ENCODE peak calls at places on chromosomes 4 and X, in six cellular contexts. One of them, this sample, is unnamed. For H3K9me3 and H3K4me1, the result is how much of the 10 kb centered on the place peaks cover.

GRCh38 chrX:129665916-129666644 is 11.3 kb upstream of the APLN start:
- DNase-seq in IMR-90: peak
- DNase-seq in A549: peak
- DNase-seq in colonic mucosa: no peak
- DNase-seq in CD4-positive, alpha-beta memory T cell: no peak
- DNase-seq in right atrium auricular region: no peak
- DNase-seq in this sample: no peak

GRCh38 chr4:14478504-14478903 is 523.8 kb upstream of the CPEB2 start:
- DNase-seq in IMR-90: no peak
- DNase-seq in CD4-positive, alpha-beta memory T cell: no peak
- DNase-seq in colonic mucosa: no peak
- DNase-seq in A549: no peak
- DNase-seq in right atrium auricular region: no peak
- DNase-seq in this sample: no peak

GRCh38 chr4:69650872-69651271 is 2.2 kb downstream of the UGT2A1 start:
- DNase-seq in CD4-positive, alpha-beta memory T cell: no peak
- DNase-seq in IMR-90: no peak
- DNase-seq in colonic mucosa: no peak
- DNase-seq in right atrium auricular region: no peak
- DNase-seq in A549: no peak
- DNase-seq in this sample: no peak

GRCh38 chrX:40095588-40096394 is 2.0 kb downstream of the BCOR start:
- DNase-seq in CD4-positive, alpha-beta memory T cell: peak
- DNase-seq in A549: no peak
- DNase-seq in colonic mucosa: no peak
- DNase-seq in right atrium auricular region: no peak
- DNase-seq in IMR-90: no peak
- DNase-seq in this sample: peak

GRCh38 chrX:39966186-39966585 is 131.6 kb downstream of the BCOR start:
- DNase-seq in IMR-90: peak
- DNase-seq in right atrium auricular region: no peak
- DNase-seq in CD4-positive, alpha-beta memory T cell: no peak
- DNase-seq in colonic mucosa: no peak
- DNase-seq in A549: no peak
- DNase-seq in this sample: no peak

GRCh38 chrX:123504047-123504446 is 228.8 kb downstream of the THOC2 start:
- DNase-seq in CD4-positive, alpha-beta memory T cell: no peak
- DNase-seq in IMR-90: peak
- DNase-seq in right atrium auricular region: no peak
- DNase-seq in A549: no peak
- DNase-seq in colonic mucosa: no peak
- DNase-seq in this sample: no peak

GRCh38 chr4:174716986-174717770 is 111.9 kb downstream of the GLRA3 start:
- DNase-seq in A549: no peak
- DNase-seq in CD4-positive, alpha-beta memory T cell: no peak
- DNase-seq in right atrium auricular region: no peak
- DNase-seq in colonic mucosa: no peak
- DNase-seq in IMR-90: no peak
- DNase-seq in this sample: no peak

GRCh38 chr4:8440491-8441311 is at the start of the genes ACOX3 and TRMT44:
- DNase-seq in colonic mucosa: peak
- DNase-seq in CD4-positive, alpha-beta memory T cell: peak
- DNase-seq in IMR-90: peak
- DNase-seq in right atrium auricular region: peak
- DNase-seq in A549: peak
- DNase-seq in this sample: peak

GRCh38 chr4:2798399-2799301 is 5.8 kb downstream of the SH3BP2 start:
- DNase-seq in CD4-positive, alpha-beta memory T cell: peak
- DNase-seq in A549: no peak
- DNase-seq in right atrium auricular region: no peak
- DNase-seq in IMR-90: no peak
- DNase-seq in colonic mucosa: peak
- DNase-seq in this sample: peak

GRCh38 chrX:24982306-24982965 is 33.3 kb downstream of the ARX start:
- DNase-seq in right atrium auricular region: no peak
- DNase-seq in colonic mucosa: no peak
- DNase-seq in A549: no peak
- DNase-seq in IMR-90: peak
- DNase-seq in CD4-positive, alpha-beta memory T cell: no peak
- DNase-seq in this sample: no peak

GRCh38 chrX:14017399-14017798 is 12.3 kb downstream of the GEMIN8 start:
- DNase-seq in colonic mucosa: no peak
- DNase-seq in CD4-positive, alpha-beta memory T cell: no peak
- DNase-seq in IMR-90: no peak
- DNase-seq in A549: no peak
- DNase-seq in right atrium auricular region: no peak
- DNase-seq in this sample: no peak

GRCh38 chrX:129037389-129037788 is 485.9 kb downstream of the SMARCA1 start:
- DNase-seq in right atrium auricular region: no peak
- DNase-seq in CD4-positive, alpha-beta memory T cell: no peak
- DNase-seq in colonic mucosa: no peak
- DNase-seq in IMR-90: no peak
- DNase-seq in A549: no peak
- DNase-seq in this sample: no peak

GRCh38 chrX:16148896-16149295 is 18.4 kb upstream of the MAGEB17 start:
- DNase-seq in CD4-positive, alpha-beta memory T cell: no peak
- DNase-seq in IMR-90: no peak
- DNase-seq in right atrium auricular region: no peak
- DNase-seq in A549: no peak
- DNase-seq in colonic mucosa: no peak
- DNase-seq in this sample: no peak

GRCh38 chr4:52052475-52052780 is 1.3 kb downstream of the SPATA18 start:
- DNase-seq in A549: no peak
- DNase-seq in colonic mucosa: no peak
- DNase-seq in CD4-positive, alpha-beta memory T cell: no peak
- DNase-seq in IMR-90: peak
- DNase-seq in right atrium auricular region: peak
- DNase-seq in this sample: peak

GRCh38 chr4:153207561-153207960 is 3.3 kb downstream of the TRIM2 start:
- DNase-seq in CD4-positive, alpha-beta memory T cell: no peak
- DNase-seq in right atrium auricular region: no peak
- DNase-seq in IMR-90: peak
- DNase-seq in A549: peak
- DNase-seq in colonic mucosa: peak
- DNase-seq in this sample: no peak

GRCh38 chr4:27684501-27685077 is 823.9 kb downstream of the STIM2 start:
- DNase-seq in IMR-90: peak
- DNase-seq in right atrium auricular region: no peak
- DNase-seq in A549: no peak
- DNase-seq in CD4-positive, alpha-beta memory T cell: no peak
- DNase-seq in colonic mucosa: peak
- DNase-seq in this sample: peak

GRCh38 chr4:141132689-141133145 is 552 bp downstream of the RNF150 start:
- DNase-seq in A549: peak
- DNase-seq in IMR-90: peak
- DNase-seq in CD4-positive, alpha-beta memory T cell: no peak
- DNase-seq in colonic mucosa: peak
- DNase-seq in right atrium auricular region: no peak
- DNase-seq in this sample: no peak

GRCh38 chrX:133726211-133726630 is 259.2 kb downstream of the GPC3 start:
- DNase-seq in A549: peak
- DNase-seq in colonic mucosa: no peak
- DNase-seq in right atrium auricular region: no peak
- DNase-seq in CD4-positive, alpha-beta memory T cell: no peak
- DNase-seq in IMR-90: peak
- DNase-seq in this sample: no peak
- H3K4me3 ChIP-seq in A549: no peak
- H3K4me3 ChIP-seq in colonic mucosa: no peak
- H3K4me3 ChIP-seq in right atrium auricular region: no peak
- H3K4me3 ChIP-seq in CD4-positive, alpha-beta memory T cell: no peak
- H3K4me3 ChIP-seq in IMR-90: no peak
- H3K4me3 ChIP-seq in this sample: no peak

DNA sequence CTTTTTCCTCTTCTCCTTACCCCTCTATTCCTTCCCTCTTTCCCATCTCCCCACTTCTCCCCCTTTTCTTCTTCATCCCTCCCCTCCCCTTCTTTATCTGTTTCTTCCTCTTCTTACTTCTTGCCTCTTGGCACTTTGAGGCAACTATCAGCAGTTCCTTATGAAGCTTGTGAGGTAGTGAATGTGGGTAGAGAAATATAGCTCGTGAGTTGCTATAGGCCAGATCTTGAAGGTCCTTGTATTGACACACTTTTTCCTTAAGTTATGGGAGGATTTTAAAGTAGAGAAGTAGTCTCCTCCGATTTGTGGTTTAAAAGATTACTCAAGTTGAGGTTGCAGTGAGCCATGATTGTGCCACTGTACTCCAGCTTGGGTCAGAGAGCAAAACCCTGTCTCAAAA is 3.4 kb upstream of the RRAGB start:
- DNase-seq in colonic mucosa: no peak
- DNase-seq in right atrium auricular region: no peak
- DNase-seq in A549: no peak
- DNase-seq in CD4-positive, alpha-beta memory T cell: no peak
- DNase-seq in IMR-90: no peak
- DNase-seq in this sample: no peak
- H3K9me3 ChIP-seq in colonic mucosa: under half
- H3K9me3 ChIP-seq in right atrium auricular region: under half
- H3K9me3 ChIP-seq in A549: under half
- H3K9me3 ChIP-seq in CD4-positive, alpha-beta memory T cell: under half
- H3K9me3 ChIP-seq in IMR-90: under half
- H3K9me3 ChIP-seq in this sample: under half

DNA sequence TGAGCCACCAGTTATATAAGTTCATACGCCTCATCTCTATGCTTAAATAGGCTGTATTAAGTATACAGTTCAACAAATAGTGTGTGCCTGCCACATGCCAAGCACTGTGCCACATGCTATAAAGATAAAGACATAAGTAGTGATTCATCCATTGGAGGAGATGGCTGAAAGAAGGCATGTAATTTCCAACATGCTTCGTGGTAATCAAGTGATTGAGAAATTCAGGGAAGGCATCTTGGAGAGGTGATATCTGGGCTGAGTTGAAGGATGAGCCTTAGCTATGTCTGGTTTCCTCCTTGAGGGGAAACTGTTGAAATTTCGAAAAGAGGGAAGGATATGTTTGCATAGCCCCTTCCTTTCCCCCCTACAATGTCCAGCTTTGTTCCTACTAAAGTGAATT is 96.5 kb downstream of the ARHGAP10 start:
- DNase-seq in A549: no peak
- DNase-seq in IMR-90: peak
- DNase-seq in right atrium auricular region: no peak
- DNase-seq in colonic mucosa: no peak
- DNase-seq in CD4-positive, alpha-beta memory T cell: no peak
- DNase-seq in this sample: no peak
- H3K4me1 ChIP-seq in A549: under half
- H3K4me1 ChIP-seq in IMR-90: under half
- H3K4me1 ChIP-seq in right atrium auricular region: under half
- H3K4me1 ChIP-seq in colonic mucosa: under half
- H3K4me1 ChIP-seq in CD4-positive, alpha-beta memory T cell: under half
- H3K4me1 ChIP-seq in this sample: under half

GRCh38 chrX:53440631-53441517 is 6.7 kb upstream of the HSD17B10 start:
- DNase-seq in A549: peak
- DNase-seq in colonic mucosa: peak
- DNase-seq in CD4-positive, alpha-beta memory T cell: no peak
- DNase-seq in right atrium auricular region: peak
- DNase-seq in IMR-90: peak
- DNase-seq in this sample: peak

GRCh38 chrX:53438174-53438831 is 4.1 kb upstream of the HSD17B10 start:
- DNase-seq in colonic mucosa: no peak
- DNase-seq in IMR-90: no peak
- DNase-seq in CD4-positive, alpha-beta memory T cell: no peak
- DNase-seq in right atrium auricular region: no peak
- DNase-seq in A549: no peak
- DNase-seq in this sample: no peak

GRCh38 chrX:53438832-53439230 is 4.7 kb upstream of the HSD17B10 start:
- DNase-seq in A549: no peak
- DNase-seq in CD4-positive, alpha-beta memory T cell: no peak
- DNase-seq in right atrium auricular region: no peak
- DNase-seq in IMR-90: no peak
- DNase-seq in colonic mucosa: no peak
- DNase-seq in this sample: no peak

GRCh38 chrX:53441531-53442321 is 7.6 kb upstream of the HSD17B10 start:
- DNase-seq in A549: peak
- DNase-seq in right atrium auricular region: peak
- DNase-seq in IMR-90: peak
- DNase-seq in CD4-positive, alpha-beta memory T cell: peak
- DNase-seq in colonic mucosa: peak
- DNase-seq in this sample: peak

DNA sequence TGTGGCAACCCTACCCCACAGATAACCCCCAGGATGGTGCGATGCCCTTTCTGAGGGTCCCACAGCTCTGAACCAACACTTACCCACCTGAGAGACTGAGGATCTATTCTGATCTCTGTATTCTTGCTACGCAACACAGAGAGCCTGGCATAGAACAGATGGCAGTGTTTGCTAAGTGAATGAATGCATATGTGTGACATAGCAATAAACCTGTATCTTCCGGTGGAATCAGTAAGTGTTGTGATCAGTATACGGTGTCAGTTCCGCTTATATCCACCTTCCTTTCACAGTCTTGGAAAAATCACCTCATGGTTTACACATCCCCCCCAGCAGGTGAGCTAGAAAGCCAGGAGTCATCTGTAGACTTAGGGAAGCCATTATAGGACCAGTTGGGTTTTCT is 5.9 kb upstream of the HSD17B10 start:
- DNase-seq in A549: no peak
- DNase-seq in CD4-positive, alpha-beta memory T cell: no peak
- DNase-seq in colonic mucosa: no peak
- DNase-seq in right atrium auricular region: no peak
- DNase-seq in IMR-90: no peak
- DNase-seq in this sample: no peak
- H3K4me3 ChIP-seq in A549: peak
- H3K4me3 ChIP-seq in CD4-positive, alpha-beta memory T cell: no peak
- H3K4me3 ChIP-seq in colonic mucosa: peak
- H3K4me3 ChIP-seq in right atrium auricular region: peak
- H3K4me3 ChIP-seq in IMR-90: no peak
- H3K4me3 ChIP-seq in this sample: peak

GRCh38 chr4:144174401-144175067 is 34.0 kb upstream of the GYPA start:
- DNase-seq in IMR-90: peak
- DNase-seq in colonic mucosa: no peak
- DNase-seq in CD4-positive, alpha-beta memory T cell: peak
- DNase-seq in right atrium auricular region: no peak
- DNase-seq in A549: peak
- DNase-seq in this sample: no peak
- H3K9me3 ChIP-seq in IMR-90: under half
- H3K9me3 ChIP-seq in colonic mucosa: under half
- H3K9me3 ChIP-seq in CD4-positive, alpha-beta memory T cell: under half
- H3K9me3 ChIP-seq in right atrium auricular region: under half
- H3K9me3 ChIP-seq in A549: under half
- H3K9me3 ChIP-seq in this sample: under half

GRCh38 chr4:155478336-155478825 is 101.6 kb upstream of the MAP9 start:
- DNase-seq in right atrium auricular region: no peak
- DNase-seq in CD4-positive, alpha-beta memory T cell: no peak
- DNase-seq in IMR-90: peak
- DNase-seq in colonic mucosa: no peak
- DNase-seq in A549: no peak
- DNase-seq in this sample: no peak

GRCh38 chr4:155473420-155474095 is 96.8 kb upstream of the MAP9 start:
- DNase-seq in IMR-90: peak
- DNase-seq in A549: no peak
- DNase-seq in right atrium auricular region: no peak
- DNase-seq in CD4-positive, alpha-beta memory T cell: no peak
- DNase-seq in colonic mucosa: no peak
- DNase-seq in this sample: no peak

GRCh38 chr4:155474758-155475157 is 98.0 kb upstream of the MAP9 start:
- DNase-seq in CD4-positive, alpha-beta memory T cell: no peak
- DNase-seq in A549: no peak
- DNase-seq in right atrium auricular region: no peak
- DNase-seq in colonic mucosa: no peak
- DNase-seq in IMR-90: no peak
- DNase-seq in this sample: no peak
- H3K4me1 ChIP-seq in CD4-positive, alpha-beta memory T cell: under half
- H3K4me1 ChIP-seq in A549: under half
- H3K4me1 ChIP-seq in right atrium auricular region: under half
- H3K4me1 ChIP-seq in colonic mucosa: under half
- H3K4me1 ChIP-seq in IMR-90: under half
- H3K4me1 ChIP-seq in this sample: under half

This sample was measured in Peyer's patch.